ENCODE peak calls at places on chromosomes 7 and 10, in four cellular contexts. I is GM12878, X is HepG2, V is K562. N is an unnamed sample.

GRCh38 chr10:15333909-15334649 is 37.0 kb downstream of the FAM171A1 start:
- DNase-seq in I (no peak), X (peak; percentile 96), V (no peak), N (no peak)

GRCh38 chr7:124959676-124960075 is 30.1 kb upstream of the POT1 start:
- DNase-seq in I (no peak), X (no peak), V (no peak), N (no peak)

GRCh38 chr10:132186488-132187413 is at the start of gene DPYSL4:
- DNase-seq in I (no peak), X (no peak), V (peak; percentile 5), N (peak; percentile 97)

GRCh38 chr10:77763453-77764430 is 126.1 kb upstream of the KCNMA1 start:
- DNase-seq in I (no peak), X (no peak), V (peak; percentile 19), N (no peak)

GRCh38 chr7:101442426-101443070 is 79.9 kb downstream of the COL26A1 start:
- DNase-seq in I (no peak), X (no peak), V (no peak), N (no peak)

GRCh38 chr10:79221110-79222051 is 125.9 kb upstream of the PPIF start:
- DNase-seq in I (no peak), X (no peak), V (peak; percentile 26), N (no peak)

GRCh38 chr10:112022196-112022595 is 161.4 kb downstream of the GPAM start:
- DNase-seq in I (no peak), X (no peak), V (no peak), N (no peak)

GRCh38 chr10:88499569-88500470 is 83.3 kb downstream of the RNLS start:
- DNase-seq in I (no peak), X (no peak), V (no peak), N (no peak)

GRCh38 chr10:97701438-97702064 is 12.0 kb upstream of the MARVELD1 start:
- DNase-seq in I (no peak), X (peak; percentile 70), V (peak; percentile 73), N (peak; percentile 89)

GRCh38 chr10:100519321-100520051 is at the start of gene SEC31B:
- DNase-seq in I (no peak), X (peak; percentile 50), V (no peak), N (no peak)

GRCh38 chr10:25222085-25222660 is 47.4 kb downstream of the GPR158 start:
- DNase-seq in I (no peak), X (no peak), V (no peak), N (no peak)

GRCh38 chr7:7136857-7137309 is 45.5 kb upstream of the C1GALT1 start:
- DNase-seq in I (no peak), X (peak; percentile 34), V (no peak), N (no peak)

GRCh38 chr10:77673515-77674140 is 36.0 kb upstream of the KCNMA1 start:
- DNase-seq in I (no peak), X (no peak), V (no peak), N (no peak)

GRCh38 chr7:142334806-142335205 is 76.9 kb upstream of the PRSS58 start:
- DNase-seq in I (no peak), X (no peak), V (no peak), N (no peak)

GRCh38 chr10:88892223-88892967 is 12.3 kb downstream of the STAMBPL1 start:
- DNase-seq in I (no peak), X (no peak), V (no peak), N (no peak)

GRCh38 chr10:132468201-132468600 is 69.4 kb upstream of the INPP5A start:
- DNase-seq in I (no peak), X (no peak), V (no peak), N (no peak)

GRCh38 chr7:150974468-150975391 is 3.4 kb downstream of the KCNH2 start:
- DNase-seq in I (no peak), X (no peak), V (peak; percentile 89), N (peak; percentile 75)

GRCh38 chr10:121845044-121845784 is 82.6 kb downstream of the ATE1 start:
- DNase-seq in I (no peak), X (no peak), V (no peak), N (no peak)

GRCh38 chr10:44386546-44387052 is 1.7 kb upstream of the CXCL12 start:
- DNase-seq in I (no peak), X (peak; percentile 35), V (peak; percentile 65), N (peak; percentile 79)

GRCh38 chr7:117995850-117996650 is 122.8 kb upstream of the CTTNBP2 start:
- DNase-seq in I (no peak), X (no peak), V (no peak), N (no peak)

GRCh38 chr7:131294553-131294952 is 33.1 kb upstream of the MKLN1 start:
- DNase-seq in I (no peak), X (peak; percentile 7), V (no peak), N (no peak)

GRCh38 chr7:7228967-7229366 is 46.6 kb downstream of the C1GALT1 start:
- DNase-seq in I (no peak), X (no peak), V (no peak), N (no peak)

GRCh38 chr7:2037805-2038635 is 194.7 kb downstream of the MAD1L1 start:
- DNase-seq in I (peak; percentile 43), X (no peak), V (peak; percentile 49), N (no peak)

GRCh38 chr10:125926247-125926646 is 29.9 kb downstream of the FANK1 start:
- DNase-seq in I (no peak), X (no peak), V (no peak), N (no peak)

GRCh38 chr10:17519457-17519856 is 65.1 kb upstream of the ST8SIA6 start:
- DNase-seq in I (no peak), X (no peak), V (no peak), N (no peak)

GRCh38 chr10:124012991-124013390 is 80.4 kb downstream of the CHST15 start:
- DNase-seq in I (no peak), X (no peak), V (no peak), N (no peak)

GRCh38 chr10:124012583-124012982 is 80.8 kb downstream of the CHST15 start:
- DNase-seq in I (no peak), X (no peak), V (no peak), N (no peak)

GRCh38 chr10:124014416-124015154 is 78.8 kb downstream of the CHST15 start:
- DNase-seq in I (no peak), X (no peak), V (no peak), N (no peak)

GRCh38 chr10:124012066-124012465 is 81.3 kb downstream of the CHST15 start:
- DNase-seq in I (no peak), X (no peak), V (no peak), N (no peak)

GRCh38 chr10:124013916-124014315 is 79.5 kb downstream of the CHST15 start:
- DNase-seq in I (no peak), X (no peak), V (no peak), N (no peak)
- TF ChIP-seq FOXM1 in I (no peak), X (no peak), V (no peak), N (no peak)

GRCh38 chr10:1294748-1295147 is 238.6 kb downstream of the WDR37 start:
- DNase-seq in I (no peak), X (no peak), V (no peak), N (no peak)

GRCh38 chr10:1295756-1296480 is 239.7 kb downstream of the WDR37 start:
- DNase-seq in I (no peak), X (no peak), V (no peak), N (no peak)

GRCh38 chr10:1299041-1299726 is 243.0 kb downstream of the WDR37 start:
- DNase-seq in I (no peak), X (no peak), V (no peak), N (no peak)

GRCh38 chr10:1300218-1300617 is 244.0 kb downstream of the WDR37 start:
- DNase-seq in I (no peak), X (no peak), V (no peak), N (no peak)

DNA sequence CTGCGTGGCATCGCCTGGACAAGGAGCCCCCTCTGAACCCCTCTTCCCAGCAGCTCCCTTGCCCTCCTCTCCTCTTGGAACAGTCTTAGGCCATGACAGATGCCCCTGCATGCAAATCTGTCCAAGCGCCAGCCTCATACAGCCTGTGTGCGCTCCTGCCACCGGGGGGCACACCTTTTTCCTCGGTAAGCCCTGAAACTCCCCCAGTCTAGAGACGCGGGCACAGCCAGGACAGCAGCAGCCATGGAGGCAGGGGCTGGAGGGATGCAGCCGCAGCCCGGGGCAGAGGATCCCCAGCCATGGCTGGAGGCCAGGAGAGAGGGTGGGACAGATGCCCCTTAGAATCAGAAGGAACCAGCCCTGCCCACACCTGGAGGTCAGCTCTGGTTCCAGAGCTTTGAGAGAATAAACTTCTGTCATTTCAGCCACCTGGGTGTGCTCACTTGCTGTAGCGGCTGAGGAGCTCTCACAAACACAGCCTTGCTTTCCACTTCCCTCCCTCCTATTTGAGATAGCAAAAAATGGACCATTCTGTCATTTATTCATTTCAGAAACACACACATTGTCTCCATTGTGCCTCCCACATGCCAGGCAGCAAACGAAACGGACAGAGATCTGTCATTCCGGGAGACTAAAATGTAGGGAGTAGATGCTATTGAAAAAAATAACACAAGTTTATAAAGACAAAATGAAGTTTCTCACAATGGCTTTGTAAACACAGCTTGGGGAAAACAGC is 241.5 kb downstream of the WDR37 start:
- DNase-seq in I (no peak), X (no peak), V (no peak), N (no peak)
- TF ChIP-seq BHLHE40 in I (no peak), X (no peak), V (no peak), N (no peak)

GRCh38 chr10:69876931-69877330 is 75.2 kb downstream of the COL13A1 start:
- DNase-seq in I (no peak), X (no peak), V (no peak), N (no peak)
- TF ChIP-seq FOXM1 in I (no peak), X (no peak), V (no peak), N (no peak)

DNA sequence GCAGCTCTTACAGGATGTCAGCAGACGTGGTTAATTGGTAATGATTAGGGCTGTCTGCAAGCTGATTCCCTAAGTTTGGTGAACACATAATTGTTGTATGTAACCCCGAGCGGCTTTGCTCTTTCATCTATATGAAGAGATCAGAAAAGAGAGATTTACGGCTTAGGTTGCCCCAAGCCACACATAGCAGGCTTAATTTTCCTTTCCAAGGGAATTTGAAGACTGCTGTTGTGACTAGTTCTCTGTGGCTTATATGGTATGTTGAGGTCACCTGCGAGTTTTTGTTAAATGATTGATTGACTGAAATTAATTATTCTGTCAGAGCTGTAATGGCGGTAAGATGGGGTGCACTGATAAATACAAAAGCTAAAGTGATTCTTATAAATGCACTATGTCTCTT is 759.4 kb downstream of the LRMDA start:
- DNase-seq in I (no peak), X (no peak), V (no peak), N (no peak)
- TF ChIP-seq BHLHE40 in I (no peak), X (no peak), V (no peak), N (no peak)

GRCh38 chr10:52883996-52884871 is 111.7 kb upstream of the MBL2 start:
- DNase-seq in I (peak; percentile 25), X (peak; percentile 92), V (peak; percentile 51), N (peak; percentile 62)
- TF ChIP-seq FOXM1 in I (no peak), X (no peak), V (no peak), N (no peak)

DNA sequence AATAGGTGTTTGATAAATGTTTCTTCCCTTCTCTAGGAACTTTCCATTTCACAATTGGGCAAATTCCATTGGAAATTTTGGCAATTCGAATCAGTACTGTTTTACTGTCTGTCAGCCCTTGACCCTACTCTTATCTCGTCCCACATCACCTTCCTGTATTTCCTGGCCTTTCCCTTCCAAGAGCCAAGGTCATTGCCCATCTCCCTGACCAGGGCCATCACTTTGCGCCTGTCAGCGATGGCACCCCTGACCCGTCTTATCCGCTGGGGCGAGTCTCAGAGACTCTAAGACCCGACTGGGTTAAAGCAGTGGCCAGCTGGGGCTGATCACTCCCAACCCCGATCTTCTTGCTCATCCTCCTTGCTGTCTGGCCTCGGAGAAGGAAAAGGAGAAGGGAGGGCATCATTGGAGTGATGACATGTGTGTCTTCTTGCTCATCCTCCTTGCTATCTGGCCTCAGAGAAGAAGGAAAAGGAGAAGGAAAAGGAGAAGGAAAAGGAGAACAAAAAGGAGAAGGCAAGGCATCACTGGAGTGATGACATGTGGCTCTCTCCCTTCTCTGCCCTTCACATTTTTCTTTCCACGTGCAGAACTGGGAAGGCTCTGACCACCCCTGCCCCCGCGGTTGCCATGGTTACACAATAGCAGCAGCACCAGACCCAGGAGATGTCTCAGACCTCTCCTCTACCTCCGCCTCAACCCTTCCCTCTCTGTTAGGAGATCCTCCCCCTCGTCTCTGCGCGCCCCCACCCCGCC is 2.1 kb downstream of the SEMA3D start:
- DNase-seq in I (no peak), X (no peak), V (no peak), N (peak; percentile 22)
- TF ChIP-seq BHLHE40 in I (no peak), X (no peak), V (no peak), N (no peak)